ENCODE peak calls at places on chromosomes 4 and X, in four cellular contexts. A is H7; X is endothelial cell of umbilical vein; F is CD4-positive, alpha-beta T cell. E is an unnamed sample.

GRCh38 chr4:78205601-78206000 is 148.5 kb downstream of the FRAS1 start:
- DNase-seq in F (no peak), X (no peak), A (no peak), E (no peak)

GRCh38 chrX:135086197-135086854 is 34.0 kb downstream of the ETDB start:
- DNase-seq in F (no peak), X (peak), A (peak), E (peak)

GRCh38 chr4:40321671-40322131 is 13.4 kb upstream of the CHRNA9 start:
- DNase-seq in F (no peak), A (no peak), X (peak), E (peak)

GRCh38 chr4:11415409-11416070 is 13.2 kb downstream of the HS3ST1 start:
- DNase-seq in A (no peak), X (no peak), F (no peak), E (no peak)

GRCh38 chr4:184648220-184649025 is 824 bp downstream of the CASP3 start:
- DNase-seq in A (peak), F (peak), X (peak), E (peak)

GRCh38 chrX:51494409-51494808 is 2.0 kb downstream of the NUDT11 start:
- DNase-seq in A (no peak), X (peak), F (no peak), E (peak)

GRCh38 chrX:55710701-55711100 is 6.8 kb upstream of the RRAGB start:
- DNase-seq in F (no peak), X (peak), A (no peak), E (peak)

GRCh38 chrX:72142931-72143709 is 11.4 kb upstream of the RTL5 start:
- DNase-seq in X (no peak), A (no peak), F (no peak), E (no peak)

GRCh38 chr4:38805530-38806145 is 1.0 kb upstream of the TLR1 start:
- DNase-seq in X (peak), F (no peak), A (no peak), E (peak)

GRCh38 chr4:1233641-1234277 is 15.2 kb downstream of the CTBP1 start:
- DNase-seq in A (no peak), X (peak), F (no peak), E (peak)

GRCh38 chr4:69534697-69535096 is 39.0 kb upstream of the UGT2B4 start:
- DNase-seq in F (no peak), X (no peak), A (no peak), E (no peak)

GRCh38 chr4:2354127-2354526 is 64.3 kb downstream of the ZFYVE28 start:
- DNase-seq in A (peak), F (peak), X (no peak), E (no peak)